ENCODE peak calls at places on chromosome 7, in eight cellular contexts. D, S, U, L, J, A, P and C are unnamed samples.

GRCh38 chr7:133936074-133936473 is 191.1 kb upstream of the LRGUK start:
- DNase-seq in D (no peak), S (no peak), U (no peak), L (no peak), J (peak; percentile 39), A (no peak), P (no peak), C (no peak)

GRCh38 chr7:69067397-69067796 is 530.9 kb upstream of the AUTS2 start:
- DNase-seq in D (no peak), S (no peak), U (peak; percentile 17), L (no peak), J (peak; percentile 1), A (no peak), P (no peak), C (peak; percentile 31)

GRCh38 chr7:7751243-7752092 is 33.1 kb upstream of the RPA3 start:
- DNase-seq in D (no peak), S (no peak), U (no peak), L (peak; percentile 75), J (no peak), A (no peak), P (no peak), C (no peak)

GRCh38 chr7:33900501-33900900 is 4.8 kb upstream of the BMPER start:
- DNase-seq in D (no peak), S (no peak), U (no peak), L (no peak), J (peak; percentile 74), A (no peak), P (no peak), C (no peak)

GRCh38 chr7:153523320-153524015 is 528.7 kb upstream of the DPP6 start:
- DNase-seq in D (no peak), S (no peak), U (no peak), L (no peak), J (no peak), A (no peak), P (no peak), C (no peak)

GRCh38 chr7:14457567-14458453 is 444.7 kb downstream of the DGKB start:
- DNase-seq in D (peak; percentile 84), S (peak; percentile 52), U (peak; percentile 78), L (peak; percentile 67), J (peak; percentile 89), A (peak; percentile 45), P (peak; percentile 83), C (peak; percentile 88)

GRCh38 chr7:76423666-76424412 is 911 bp upstream of the ZP3 start:
- DNase-seq in D (no peak), S (no peak), U (no peak), L (no peak), J (peak; percentile 24), A (no peak), P (no peak), C (peak; percentile 55)

GRCh38 chr7:50197547-50197946 is 104.5 kb upstream of the ZPBP start:
- DNase-seq in D (peak; percentile 3), S (no peak), U (no peak), L (no peak), J (no peak), A (no peak), P (peak; percentile 68), C (peak; percentile 14)

GRCh38 chr7:92246363-92247101 is 758 bp downstream of the ANKIB1 start:
- DNase-seq in D (peak; percentile 66), S (no peak), U (peak; percentile 100), L (peak; percentile 15), J (peak; percentile 61), A (peak; percentile 39), P (no peak), C (peak; percentile 44)

GRCh38 chr7:22617166-22617565 is 109.8 kb upstream of the IL6 start:
- DNase-seq in D (no peak), S (no peak), U (no peak), L (no peak), J (peak; percentile 28), A (no peak), P (no peak), C (no peak)